ENCODE peak calls at places on chromosome 13, in five cellular contexts. One of them, this sample, is unnamed. For H3K4me1, the result is how much of the 10 kb centered on the place peaks cover.

GRCh38 chr13:101139076-101139475 is 277.2 kb downstream of the NALCN start:
- DNase-seq in spleen: no peak
- DNase-seq in upper lobe of left lung: no peak
- DNase-seq in H1: no peak
- DNase-seq in transverse colon: no peak
- DNase-seq in this sample: no peak

GRCh38 chr13:59364508-59365187 is 799.1 kb downstream of the DIAPH3 start:
- DNase-seq in spleen: no peak
- DNase-seq in upper lobe of left lung: no peak
- DNase-seq in H1: no peak
- DNase-seq in transverse colon: no peak
- DNase-seq in this sample: no peak

GRCh38 chr13:96299235-96299634 is 209.3 kb downstream of the HS6ST3 start:
- DNase-seq in upper lobe of left lung: no peak
- DNase-seq in H1: no peak
- DNase-seq in transverse colon: no peak
- DNase-seq in spleen: no peak
- DNase-seq in this sample: no peak

GRCh38 chr13:41457589-41458186 is 338 bp downstream of the RGCC start:
- DNase-seq in H1: peak
- DNase-seq in upper lobe of left lung: peak
- DNase-seq in transverse colon: no peak
- DNase-seq in spleen: peak
- DNase-seq in this sample: no peak

GRCh38 chr13:102913924-102914628 is 68.2 kb downstream of the ERCC5 start:
- DNase-seq in transverse colon: peak
- DNase-seq in spleen: no peak
- DNase-seq in upper lobe of left lung: no peak
- DNase-seq in H1: no peak
- DNase-seq in this sample: peak

GRCh38 chr13:41603917-41604316 is 146.6 kb downstream of the RGCC start:
- DNase-seq in transverse colon: no peak
- DNase-seq in H1: no peak
- DNase-seq in spleen: no peak
- DNase-seq in upper lobe of left lung: no peak
- DNase-seq in this sample: no peak

GRCh38 chr13:99087954-99088491 is 110.2 kb upstream of the DOCK9 start:
- DNase-seq in upper lobe of left lung: no peak
- DNase-seq in transverse colon: peak
- DNase-seq in spleen: peak
- DNase-seq in H1: no peak
- DNase-seq in this sample: no peak

GRCh38 chr13:109922518-109922917 is 136.1 kb upstream of the IRS2 start:
- DNase-seq in H1: no peak
- DNase-seq in upper lobe of left lung: no peak
- DNase-seq in spleen: no peak
- DNase-seq in transverse colon: no peak
- DNase-seq in this sample: no peak

GRCh38 chr13:62875118-62875640 is 1459.5 kb upstream of the PCDH20 start:
- DNase-seq in transverse colon: no peak
- DNase-seq in H1: no peak
- DNase-seq in upper lobe of left lung: no peak
- DNase-seq in spleen: no peak
- DNase-seq in this sample: no peak

GRCh38 chr13:35857769-35858168 is 273.4 kb downstream of the DCLK1 start:
- DNase-seq in transverse colon: no peak
- DNase-seq in H1: peak
- DNase-seq in spleen: no peak
- DNase-seq in upper lobe of left lung: no peak
- DNase-seq in this sample: no peak

GRCh38 chr13:110227864-110228643 is 78.9 kb downstream of the COL4A1 start:
- DNase-seq in spleen: no peak
- DNase-seq in upper lobe of left lung: peak
- DNase-seq in H1: no peak
- DNase-seq in transverse colon: no peak
- DNase-seq in this sample: no peak

GRCh38 chr13:48906200-48906599 is 69.5 kb upstream of the FNDC3A start:
- DNase-seq in H1: no peak
- DNase-seq in spleen: no peak
- DNase-seq in upper lobe of left lung: no peak
- DNase-seq in transverse colon: no peak
- DNase-seq in this sample: no peak

GRCh38 chr13:48862572-48862971 is 113.1 kb upstream of the FNDC3A start:
- DNase-seq in spleen: no peak
- DNase-seq in upper lobe of left lung: no peak
- DNase-seq in H1: no peak
- DNase-seq in transverse colon: no peak
- DNase-seq in this sample: no peak

GRCh38 chr13:110132178-110132975 is 174.6 kb downstream of the COL4A1 start:
- DNase-seq in transverse colon: no peak
- DNase-seq in upper lobe of left lung: no peak
- DNase-seq in spleen: no peak
- DNase-seq in H1: no peak
- DNase-seq in this sample: no peak

GRCh38 chr13:85841427-85841826 is 42.2 kb upstream of the SLITRK6 start:
- DNase-seq in spleen: no peak
- DNase-seq in transverse colon: no peak
- DNase-seq in upper lobe of left lung: no peak
- DNase-seq in H1: no peak
- DNase-seq in this sample: no peak

GRCh38 chr13:97435794-97436193 is 1.8 kb downstream of the RAP2A start:
- DNase-seq in spleen: no peak
- DNase-seq in H1: no peak
- DNase-seq in transverse colon: no peak
- DNase-seq in upper lobe of left lung: no peak
- DNase-seq in this sample: no peak

GRCh38 chr13:42000836-42001235 is 39.9 kb upstream of the VWA8 start:
- DNase-seq in upper lobe of left lung: no peak
- DNase-seq in spleen: no peak
- DNase-seq in transverse colon: no peak
- DNase-seq in H1: no peak
- DNase-seq in this sample: no peak

GRCh38 chr13:21310220-21310619 is 133.8 kb downstream of the MRPL57 start:
- DNase-seq in upper lobe of left lung: no peak
- DNase-seq in H1: no peak
- DNase-seq in spleen: no peak
- DNase-seq in transverse colon: no peak
- DNase-seq in this sample: no peak

GRCh38 chr13:54949735-54950134 is 1921.1 kb downstream of the OLFM4 start:
- DNase-seq in H1: no peak
- DNase-seq in transverse colon: no peak
- DNase-seq in upper lobe of left lung: no peak
- DNase-seq in spleen: no peak
- DNase-seq in this sample: no peak

GRCh38 chr13:96090240-96091101 is 564 bp downstream of the HS6ST3 start:
- DNase-seq in H1: peak
- DNase-seq in spleen: no peak
- DNase-seq in transverse colon: no peak
- DNase-seq in upper lobe of left lung: peak
- DNase-seq in this sample: peak

GRCh38 chr13:102948006-102948405 is 102.2 kb downstream of the ERCC5 start:
- DNase-seq in transverse colon: no peak
- DNase-seq in spleen: no peak
- DNase-seq in H1: no peak
- DNase-seq in upper lobe of left lung: no peak
- DNase-seq in this sample: no peak

GRCh38 chr13:90783273-90783672 is 564.2 kb upstream of the MIR17HG start:
- DNase-seq in spleen: no peak
- DNase-seq in upper lobe of left lung: no peak
- DNase-seq in H1: no peak
- DNase-seq in transverse colon: no peak
- DNase-seq in this sample: no peak

GRCh38 chr13:53351040-53351439 is 322.4 kb downstream of the OLFM4 start:
- DNase-seq in transverse colon: no peak
- DNase-seq in upper lobe of left lung: no peak
- DNase-seq in spleen: no peak
- DNase-seq in H1: no peak
- DNase-seq in this sample: no peak

GRCh38 chr13:20714563-20715339 is 11.3 kb downstream of the IL17D start:
- DNase-seq in upper lobe of left lung: peak
- DNase-seq in transverse colon: no peak
- DNase-seq in H1: no peak
- DNase-seq in spleen: no peak
- DNase-seq in this sample: no peak

GRCh38 chr13:66503890-66504289 is 726.2 kb downstream of the PCDH9 start:
- DNase-seq in spleen: no peak
- DNase-seq in transverse colon: no peak
- DNase-seq in upper lobe of left lung: no peak
- DNase-seq in H1: no peak
- DNase-seq in this sample: no peak

GRCh38 chr13:45398862-45399261 is 19.3 kb downstream of the SLC25A30 start:
- DNase-seq in upper lobe of left lung: no peak
- DNase-seq in transverse colon: no peak
- DNase-seq in H1: no peak
- DNase-seq in spleen: no peak
- DNase-seq in this sample: no peak

GRCh38 chr13:101514695-101515275 is 62.3 kb downstream of the ITGBL1 start:
- DNase-seq in transverse colon: no peak
- DNase-seq in upper lobe of left lung: no peak
- DNase-seq in H1: no peak
- DNase-seq in spleen: no peak
- DNase-seq in this sample: no peak

GRCh38 chr13:37175996-37176395 is 70.5 kb upstream of the CSNK1A1L start:
- DNase-seq in upper lobe of left lung: no peak
- DNase-seq in spleen: no peak
- DNase-seq in H1: no peak
- DNase-seq in transverse colon: no peak
- DNase-seq in this sample: no peak

GRCh38 chr13:70375718-70376117 is 267.5 kb upstream of the KLHL1 start:
- DNase-seq in upper lobe of left lung: no peak
- DNase-seq in H1: no peak
- DNase-seq in transverse colon: peak
- DNase-seq in spleen: no peak
- DNase-seq in this sample: no peak

GRCh38 chr13:81382236-81382635 is 1041.3 kb upstream of the SPRY2 start:
- DNase-seq in spleen: no peak
- DNase-seq in transverse colon: no peak
- DNase-seq in H1: no peak
- DNase-seq in upper lobe of left lung: no peak
- DNase-seq in this sample: no peak

DNA sequence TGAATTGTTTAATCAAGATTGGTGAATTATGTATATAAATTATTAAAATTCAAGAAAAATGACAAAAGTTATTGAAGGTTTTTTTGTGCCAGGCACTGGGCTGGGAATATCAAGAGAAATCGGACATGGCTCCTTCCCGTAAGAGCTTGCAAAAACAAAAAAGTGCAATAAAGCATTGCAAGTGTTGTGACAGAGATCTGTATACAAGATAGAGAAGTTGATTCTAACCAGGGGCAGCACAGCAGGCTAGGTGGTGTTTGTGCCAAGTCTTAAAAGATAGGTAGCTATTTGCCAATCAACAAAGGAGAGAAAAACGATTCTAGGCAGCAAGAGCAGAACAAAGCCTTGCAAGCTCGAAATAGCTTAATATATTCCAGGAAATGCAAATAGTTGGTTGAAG is 123.7 kb upstream of the WASF3 start:
- DNase-seq in H1: no peak
- DNase-seq in transverse colon: no peak
- DNase-seq in upper lobe of left lung: no peak
- DNase-seq in spleen: no peak
- DNase-seq in this sample: no peak
- TF ChIP-seq POLR2AphosphoS5 in H1: no peak
- TF ChIP-seq POLR2AphosphoS5 in transverse colon: peak
- TF ChIP-seq POLR2AphosphoS5 in upper lobe of left lung: no peak
- TF ChIP-seq POLR2AphosphoS5 in spleen: no peak
- TF ChIP-seq POLR2AphosphoS5 in this sample: peak

GRCh38 chr13:51585234-51585672 is 991 bp downstream of the WDFY2 start:
- DNase-seq in spleen: no peak
- DNase-seq in transverse colon: no peak
- DNase-seq in upper lobe of left lung: no peak
- DNase-seq in H1: no peak
- DNase-seq in this sample: no peak

GRCh38 chr13:51581148-51581820 is 3.0 kb upstream of the WDFY2 start:
- DNase-seq in transverse colon: no peak
- DNase-seq in spleen: no peak
- DNase-seq in H1: no peak
- DNase-seq in upper lobe of left lung: no peak
- DNase-seq in this sample: no peak

GRCh38 chr13:51584731-51585191 is 499 bp downstream of the WDFY2 start:
- DNase-seq in transverse colon: peak
- DNase-seq in H1: peak
- DNase-seq in upper lobe of left lung: peak
- DNase-seq in spleen: no peak
- DNase-seq in this sample: peak

GRCh38 chr13:51583875-51584730 is at the start of gene WDFY2:
- DNase-seq in spleen: peak
- DNase-seq in upper lobe of left lung: peak
- DNase-seq in transverse colon: peak
- DNase-seq in H1: peak
- DNase-seq in this sample: peak

GRCh38 chr13:51583469-51583874 is 790 bp upstream of the WDFY2 start:
- DNase-seq in H1: no peak
- DNase-seq in spleen: no peak
- DNase-seq in upper lobe of left lung: no peak
- DNase-seq in transverse colon: no peak
- DNase-seq in this sample: no peak
- TF ChIP-seq POLR2A in H1: no peak
- TF ChIP-seq POLR2A in spleen: no peak
- TF ChIP-seq POLR2A in upper lobe of left lung: no peak
- TF ChIP-seq POLR2A in transverse colon: no peak
- TF ChIP-seq POLR2A in this sample: no peak

DNA sequence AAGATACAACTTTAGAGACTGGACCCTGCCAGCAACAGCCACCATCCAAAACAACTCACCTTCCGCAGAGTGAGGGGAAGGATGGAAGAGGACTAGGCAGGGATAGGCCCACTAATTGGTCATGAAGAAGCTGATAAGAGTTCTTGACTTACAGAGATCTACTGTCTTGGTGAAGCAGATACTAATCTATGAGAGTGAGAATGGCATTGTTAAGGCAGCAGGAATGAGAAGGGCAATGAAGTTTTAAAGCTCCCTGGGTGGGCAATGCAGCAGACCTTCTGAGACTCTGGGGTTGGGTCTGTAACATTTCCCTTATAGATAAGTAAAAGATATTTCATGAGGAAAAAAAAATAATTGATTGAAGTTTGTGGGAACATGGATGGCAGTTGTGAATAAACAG is 63.7 kb downstream of the KLF12 start:
- DNase-seq in H1: no peak
- DNase-seq in transverse colon: no peak
- DNase-seq in spleen: no peak
- DNase-seq in upper lobe of left lung: no peak
- DNase-seq in this sample: no peak
- H3K4me1 ChIP-seq in H1: under half
- H3K4me1 ChIP-seq in transverse colon: under half
- H3K4me1 ChIP-seq in spleen: under half
- H3K4me1 ChIP-seq in upper lobe of left lung: under half
- H3K4me1 ChIP-seq in this sample: under half

GRCh38 chr13:82439159-82439904 is 1442.9 kb downstream of the SLITRK1 start:
- DNase-seq in transverse colon: no peak
- DNase-seq in spleen: no peak
- DNase-seq in H1: no peak
- DNase-seq in upper lobe of left lung: no peak
- DNase-seq in this sample: no peak

GRCh38 chr13:82432949-82433348 is 1449.3 kb downstream of the SLITRK1 start:
- DNase-seq in transverse colon: no peak
- DNase-seq in H1: no peak
- DNase-seq in upper lobe of left lung: no peak
- DNase-seq in spleen: no peak
- DNase-seq in this sample: no peak

GRCh38 chr13:82436099-82436585 is 1446.1 kb downstream of the SLITRK1 start:
- DNase-seq in H1: no peak
- DNase-seq in spleen: no peak
- DNase-seq in upper lobe of left lung: no peak
- DNase-seq in transverse colon: no peak
- DNase-seq in this sample: no peak

GRCh38 chr13:82438320-82438719 is 1444.0 kb downstream of the SLITRK1 start:
- DNase-seq in upper lobe of left lung: no peak
- DNase-seq in transverse colon: no peak
- DNase-seq in spleen: no peak
- DNase-seq in H1: no peak
- DNase-seq in this sample: no peak
- TF ChIP-seq POLR2AphosphoS5 in upper lobe of left lung: no peak
- TF ChIP-seq POLR2AphosphoS5 in transverse colon: no peak
- TF ChIP-seq POLR2AphosphoS5 in spleen: no peak
- TF ChIP-seq POLR2AphosphoS5 in H1: no peak
- TF ChIP-seq POLR2AphosphoS5 in this sample: no peak

This sample was measured in stomach.